ENCODE peak calls at places on chromosomes 1 and 21, in six cellular contexts. I is ascending aorta, K is pancreas, M is left ventricle myocardium inferior, Y is ovary, P is AG04450. A is an unnamed sample.

GRCh38 chr1:168582690-168583325 is 6.4 kb downstream of the XCL1 start:
- DNase-seq in I (no peak), K (no peak), M (no peak), Y (no peak), P (no peak), A (no peak)

GRCh38 chr1:230542054-230542453 is 100.2 kb upstream of the COG2 start:
- DNase-seq in I (no peak), K (no peak), M (no peak), Y (no peak), P (no peak), A (no peak)

GRCh38 chr1:116481934-116482333 is 88.9 kb downstream of the CD58 start:
- DNase-seq in I (no peak), K (no peak), M (no peak), Y (no peak), P (no peak), A (no peak)

GRCh38 chr1:206803221-206803730 is 31.0 kb upstream of the IL10 start:
- DNase-seq in I (peak), K (no peak), M (no peak), Y (no peak), P (no peak), A (no peak)

GRCh38 chr1:19096036-19096833 is 113.8 kb downstream of the UBR4 start:
- DNase-seq in I (no peak), K (no peak), M (no peak), Y (no peak), P (no peak), A (no peak)

GRCh38 chr1:245983294-245983967 is 523.6 kb downstream of the SMYD3 start:
- DNase-seq in I (no peak), K (no peak), M (no peak), Y (no peak), P (no peak), A (no peak)

GRCh38 chr1:34858901-34859441 is 578 bp downstream of the SMIM12 start:
- DNase-seq in I (no peak), K (no peak), M (no peak), Y (peak), P (no peak), A (no peak)

GRCh38 chr21:39012314-39013230 is 170.7 kb downstream of the PSMG1 start:
- DNase-seq in I (no peak), K (no peak), M (no peak), Y (no peak), P (no peak), A (no peak)

GRCh38 chr1:241627453-241628329 is 12.5 kb downstream of the CHML start:
- DNase-seq in I (no peak), K (no peak), M (no peak), Y (no peak), P (peak), A (no peak)

GRCh38 chr1:229155472-229155871 is 115.4 kb upstream of the RAB4A start:
- DNase-seq in I (no peak), K (no peak), M (peak), Y (no peak), P (no peak), A (no peak)

GRCh38 chr1:6112690-6113005 is 67.0 kb downstream of the KCNAB2 start:
- DNase-seq in I (no peak), K (no peak), M (no peak), Y (no peak), P (no peak), A (no peak)

GRCh38 chr1:183281039-183281438 is 95.0 kb downstream of the LAMC2 start:
- DNase-seq in I (no peak), K (no peak), M (no peak), Y (peak), P (no peak), A (no peak)

GRCh38 chr1:227934476-227935313 is 13.0 kb downstream of the WNT9A start:
- DNase-seq in I (no peak), K (no peak), M (no peak), Y (peak), P (no peak), A (no peak)

GRCh38 chr1:64042331-64043100 is 160.9 kb upstream of the UBE2U start:
- DNase-seq in I (peak), K (no peak), M (no peak), Y (peak), P (peak), A (no peak)

GRCh38 chr1:94092210-94092613 is 28.7 kb downstream of the ABCA4 start:
- DNase-seq in I (no peak), K (no peak), M (no peak), Y (no peak), P (no peak), A (no peak)

GRCh38 chr1:226643167-226643566 is 94.6 kb downstream of the STUM start:
- DNase-seq in I (no peak), K (peak), M (peak), Y (no peak), P (peak), A (no peak)

GRCh38 chr1:167623951-167624350 is 6.1 kb upstream of the RCSD1 start:
- DNase-seq in I (no peak), K (no peak), M (no peak), Y (no peak), P (no peak), A (no peak)

GRCh38 chr1:156104861-156105546 is 9.5 kb upstream of the LMNA start:
- DNase-seq in I (no peak), K (no peak), M (no peak), Y (peak), P (no peak), A (no peak)

GRCh38 chr1:54052470-54052933 is 502 bp downstream of the TMEM59 start:
- DNase-seq in I (no peak), K (no peak), M (no peak), Y (peak), P (no peak), A (no peak)

GRCh38 chr1:10692401-10693021 is 103.9 kb downstream of the CASZ1 start:
- DNase-seq in I (no peak), K (peak), M (no peak), Y (no peak), P (no peak), A (no peak)

GRCh38 chr1:20726107-20726911 is 6.2 kb downstream of the SH2D5 start:
- DNase-seq in I (no peak), K (no peak), M (no peak), Y (peak), P (no peak), A (no peak)

GRCh38 chr1:222732216-222733159 is 4.5 kb upstream of the FAM177B start:
- DNase-seq in I (no peak), K (no peak), M (no peak), Y (no peak), P (no peak), A (no peak)

GRCh38 chr1:208834346-208835081 is 590.3 kb upstream of the PLXNA2 start:
- DNase-seq in I (no peak), K (no peak), M (no peak), Y (no peak), P (no peak), A (peak)

GRCh38 chr1:11690669-11691301 is 725 bp upstream of the DRAXIN start:
- DNase-seq in I (no peak), K (no peak), M (no peak), Y (no peak), P (no peak), A (no peak)

GRCh38 chr1:33175865-33176264 is 6.0 kb downstream of the TRIM62 start:
- DNase-seq in I (no peak), K (no peak), M (no peak), Y (no peak), P (no peak), A (no peak)

GRCh38 chr1:203037509-203038190 is 11.4 kb downstream of the PPFIA4 start:
- DNase-seq in I (no peak), K (no peak), M (no peak), Y (no peak), P (no peak), A (no peak)

GRCh38 chr1:210857724-210858123 is 276.2 kb downstream of the KCNH1 start:
- DNase-seq in I (no peak), K (no peak), M (no peak), Y (no peak), P (no peak), A (no peak)

GRCh38 chr1:145827966-145828365 is 4.0 kb downstream of the POLR3C start:
- DNase-seq in I (no peak), K (no peak), M (no peak), Y (no peak), P (no peak), A (no peak)

GRCh38 chr1:151416231-151416630 is 16.9 kb downstream of the PSMB4 start:
- DNase-seq in I (no peak), K (no peak), M (no peak), Y (no peak), P (peak), A (no peak)

GRCh38 chr1:192573499-192573898 is 2.1 kb upstream of the RGS1 start:
- DNase-seq in I (no peak), K (no peak), M (no peak), Y (no peak), P (no peak), A (no peak)

GRCh38 chr1:237098517-237098916 is 56.5 kb downstream of the RYR2 start:
- DNase-seq in I (no peak), K (no peak), M (no peak), Y (no peak), P (no peak), A (no peak)

GRCh38 chr1:152107289-152107983 is 7.8 kb downstream of the TCHH start:
- DNase-seq in I (no peak), K (no peak), M (no peak), Y (no peak), P (no peak), A (no peak)

GRCh38 chr1:1402081-1402900 is 3.2 kb upstream of the CCNL2 start:
- DNase-seq in I (no peak), K (peak), M (no peak), Y (no peak), P (peak), A (no peak)

GRCh38 chr1:110542730-110543129 is 23.8 kb upstream of the KCNA10 start:
- DNase-seq in I (no peak), K (no peak), M (no peak), Y (no peak), P (no peak), A (no peak)

GRCh38 chr1:67522793-67523192 is 92.6 kb upstream of the SERBP1 start:
- DNase-seq in I (no peak), K (no peak), M (no peak), Y (no peak), P (no peak), A (no peak)

GRCh38 chr1:67524143-67525052 is 94.2 kb upstream of the SERBP1 start:
- DNase-seq in I (no peak), K (no peak), M (no peak), Y (no peak), P (no peak), A (no peak)

GRCh38 chr1:67525053-67525760 is 95.0 kb upstream of the SERBP1 start:
- DNase-seq in I (no peak), K (no peak), M (no peak), Y (no peak), P (no peak), A (no peak)

DNA sequence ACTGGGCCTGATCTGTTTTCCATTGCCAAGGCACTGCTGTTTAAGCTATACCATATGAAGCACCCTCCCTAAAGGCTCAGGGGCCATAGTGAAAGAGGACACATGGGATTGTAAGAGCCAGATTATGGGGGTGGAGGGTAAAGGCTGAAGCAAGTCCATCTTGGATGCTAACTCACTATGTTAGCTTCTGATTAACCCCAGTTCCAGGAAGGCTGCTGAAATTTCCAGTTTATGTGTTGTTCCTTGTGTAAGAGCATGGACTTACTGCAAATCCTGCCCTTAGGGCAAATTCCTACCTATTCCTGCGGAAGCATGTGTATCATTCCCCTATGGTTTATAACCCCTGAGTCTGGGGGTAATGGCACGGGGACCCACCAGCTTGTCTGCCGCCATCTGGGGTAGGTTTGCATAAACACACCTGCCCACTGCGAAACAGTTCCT is 91.8 kb upstream of the SERBP1 start:
- DNase-seq in I (no peak), K (no peak), M (no peak), Y (no peak), P (no peak), A (no peak)
- H3K4me3 ChIP-seq in I (no peak), K (no peak), M (no peak), Y (no peak), P (no peak), A (no peak)

GRCh38 chr1:81477704-81478103 is 323.0 kb upstream of the ADGRL2 start:
- DNase-seq in I (no peak), K (no peak), M (no peak), Y (no peak), P (no peak), A (no peak)
- H3K4me3 ChIP-seq in I (peak), K (peak), M (peak), Y (peak), P (no peak), A (no peak)

GRCh38 chr1:31415658-31416057 is 2.6 kb downstream of the SERINC2 start:
- DNase-seq in I (no peak), K (no peak), M (no peak), Y (no peak), P (no peak), A (no peak)

GRCh38 chr1:31413405-31414005 is 492 bp downstream of the SERINC2 start:
- DNase-seq in I (peak), K (peak), M (peak), Y (peak), P (no peak), A (no peak)

GRCh38 chr1:31416101-31416736 is 3.2 kb downstream of the SERINC2 start:
- DNase-seq in I (no peak), K (no peak), M (no peak), Y (no peak), P (no peak), A (no peak)

GRCh38 chr1:31412732-31413404 is at the start of gene SERINC2:
- DNase-seq in I (no peak), K (peak), M (no peak), Y (no peak), P (no peak), A (no peak)

DNA sequence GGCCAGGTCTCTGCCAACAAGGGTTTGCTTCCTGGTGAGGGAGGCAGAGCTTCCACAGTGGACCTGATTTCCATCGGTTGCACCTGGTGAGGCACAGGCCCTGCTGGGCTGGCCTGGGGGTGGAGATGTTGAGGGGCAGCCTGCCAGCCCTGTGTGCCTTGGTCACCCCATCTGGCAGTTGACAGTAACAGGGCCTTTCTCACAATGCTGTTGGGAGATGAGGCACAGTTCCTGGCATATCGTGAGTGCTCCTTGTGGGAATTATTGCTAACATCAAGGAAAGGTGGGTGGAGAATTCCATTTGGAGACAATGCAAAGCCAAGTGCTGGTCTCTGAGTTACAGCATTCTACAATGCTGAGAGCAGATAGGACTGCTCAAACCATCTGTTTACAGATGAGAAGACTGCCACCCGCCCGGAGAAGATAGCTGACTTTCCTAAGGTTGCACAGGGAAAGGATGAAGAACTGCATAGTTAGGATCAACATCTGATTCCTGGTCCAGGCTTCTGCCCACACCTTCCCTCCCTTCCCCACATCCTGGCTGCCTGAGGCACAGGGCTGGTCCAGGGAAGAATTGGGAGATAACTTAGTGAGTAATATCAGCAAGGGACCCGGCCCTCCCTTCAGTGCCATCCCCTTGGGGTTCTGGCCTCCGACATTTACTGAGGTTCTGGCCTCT is 1.8 kb downstream of the SERINC2 start:
- DNase-seq in I (no peak), K (peak), M (no peak), Y (no peak), P (no peak), A (no peak)
- H3K4me3 ChIP-seq in I (no peak), K (no peak), M (no peak), Y (no peak), P (peak), A (no peak)

GRCh38 chr21:44656868-44657267 is 864 bp upstream of the KRTAP12-3 start:
- DNase-seq in I (no peak), K (no peak), M (no peak), Y (no peak), P (no peak), A (no peak)
- H3K4me3 ChIP-seq in I (no peak), K (no peak), M (no peak), Y (no peak), P (no peak), A (no peak)

GRCh38 chr1:154502742-154503111 is 515 bp upstream of the SHE start:
- DNase-seq in I (no peak), K (peak), M (peak), Y (peak), P (no peak), A (no peak)
- H3K4me3 ChIP-seq in I (peak), K (peak), M (peak), Y (peak), P (no peak), A (peak)

GRCh38 chr1:109079240-109079622 is 3.4 kb upstream of the TAF13 start:
- DNase-seq in I (no peak), K (no peak), M (no peak), Y (no peak), P (no peak), A (no peak)
- H3K4me3 ChIP-seq in I (peak), K (no peak), M (peak), Y (no peak), P (no peak), A (peak)

GRCh38 chr1:84683508-84683907 is 6.8 kb downstream of the SSX2IP start:
- DNase-seq in I (no peak), K (no peak), M (no peak), Y (no peak), P (no peak), A (no peak)

GRCh38 chr1:84686203-84686602 is 4.1 kb downstream of the SSX2IP start:
- DNase-seq in I (no peak), K (no peak), M (no peak), Y (no peak), P (no peak), A (no peak)

GRCh38 chr1:84687703-84688460 is 2.4 kb downstream of the SSX2IP start:
- DNase-seq in I (no peak), K (no peak), M (no peak), Y (no peak), P (no peak), A (no peak)

GRCh38 chr1:84677415-84678099 is 12.7 kb downstream of the SSX2IP start:
- DNase-seq in I (no peak), K (no peak), M (no peak), Y (no peak), P (no peak), A (no peak)

GRCh38 chr1:84682047-84682446 is 8.2 kb downstream of the SSX2IP start:
- DNase-seq in I (no peak), K (no peak), M (no peak), Y (no peak), P (no peak), A (no peak)
- H3K4me3 ChIP-seq in I (no peak), K (no peak), M (no peak), Y (no peak), P (no peak), A (no peak)

DNA sequence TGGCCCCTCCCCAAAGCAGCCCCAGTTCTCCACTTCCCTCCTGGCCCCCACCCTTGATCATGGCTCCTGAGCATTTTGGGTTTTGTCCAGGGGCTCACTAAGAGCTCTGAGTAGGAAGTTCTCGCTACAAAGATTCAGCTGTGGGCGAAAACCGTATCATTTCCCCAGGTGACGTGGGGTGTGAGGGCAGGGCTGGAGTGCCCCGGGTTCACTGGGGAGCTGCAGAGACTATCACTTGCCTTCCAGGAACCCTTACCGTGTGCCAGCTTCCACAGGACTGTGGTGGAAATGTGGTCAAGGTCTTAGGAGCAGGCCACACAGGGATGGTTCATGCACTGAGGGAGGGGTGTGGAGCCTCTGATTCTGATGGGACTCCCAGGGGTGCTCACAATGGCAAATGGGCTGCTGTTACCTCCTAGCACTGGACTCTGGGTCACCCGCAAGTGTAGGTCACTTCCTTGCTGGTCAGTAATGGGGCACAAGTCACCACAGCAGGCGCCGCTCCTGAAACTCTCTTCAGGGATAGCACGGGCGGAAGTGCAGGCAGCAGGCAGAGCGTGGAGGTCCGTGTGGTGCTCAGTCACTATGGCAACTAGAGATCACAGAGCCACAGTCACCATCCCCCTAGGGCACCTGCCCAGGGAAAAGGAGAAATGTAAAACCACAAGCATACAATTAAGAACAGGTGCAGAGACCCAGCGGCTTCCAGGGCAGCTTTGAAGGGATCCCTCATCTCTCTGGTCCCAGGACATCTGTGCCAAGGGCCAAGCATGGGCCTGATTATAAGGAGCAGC is 35.4 kb downstream of the RSPH1 start:
- DNase-seq in I (no peak), K (no peak), M (no peak), Y (no peak), P (no peak), A (no peak)
- H3K4me3 ChIP-seq in I (no peak), K (no peak), M (no peak), Y (no peak), P (no peak), A (no peak)

GRCh38 chr21:36691539-36692124 is 7.3 kb upstream of the SIM2 start:
- DNase-seq in I (no peak), K (no peak), M (no peak), Y (no peak), P (no peak), A (no peak)
- H3K4me3 ChIP-seq in I (no peak), K (no peak), M (no peak), Y (no peak), P (no peak), A (no peak)